ENCODE peak calls at places on chromosomes 5 and 9, in four cellular contexts. O is HepG2, L is HCT116, C is spleen. E is an unnamed sample.

GRCh38 chr5:148401604-148402003 is 17.8 kb downstream of the FBXO38 start:
- DNase-seq in O (no peak), L (no peak), C (no peak), E (no peak)

GRCh38 chr5:115459844-115460243 is 84.7 kb downstream of the FEM1C start:
- DNase-seq in O (no peak), L (peak), C (no peak), E (no peak)

GRCh38 chr5:142182840-142183239 is 74.3 kb downstream of the NDFIP1 start:
- DNase-seq in O (no peak), L (no peak), C (peak), E (no peak)

GRCh38 chr5:136192015-136192525 is 892 bp downstream of the SMIM32 start:
- DNase-seq in O (no peak), L (no peak), C (peak), E (no peak)

GRCh38 chr9:110031511-110032173 is 176.3 kb downstream of the C9orf152 start:
- DNase-seq in O (no peak), L (no peak), C (no peak), E (no peak)

GRCh38 chr5:447501-447900 is 4.5 kb downstream of the EXOC3 start:
- DNase-seq in O (no peak), L (no peak), C (peak), E (no peak)

GRCh38 chr5:4374866-4375265 is 765.3 kb upstream of the ADAMTS16 start:
- DNase-seq in O (no peak), L (no peak), C (no peak), E (no peak)

GRCh38 chr9:110142868-110143866 is 64.8 kb downstream of the C9orf152 start:
- DNase-seq in O (no peak), L (no peak), C (no peak), E (no peak)

GRCh38 chr5:34499001-34499734 is 157.0 kb upstream of the RAI14 start:
- DNase-seq in O (no peak), L (no peak), C (no peak), E (no peak)

GRCh38 chr5:133610489-133611356 is 1.6 kb downstream of the FSTL4 start:
- DNase-seq in O (peak), L (no peak), C (peak), E (peak)

GRCh38 chr9:36937951-36938350 is 96.1 kb downstream of the PAX5 start:
- DNase-seq in O (no peak), L (no peak), C (no peak), E (no peak)

GRCh38 chr5:175478008-175478383 is 364 bp upstream of the SFXN1 start:
- DNase-seq in O (no peak), L (no peak), C (no peak), E (no peak)

GRCh38 chr9:94918038-94918753 is 191.7 kb downstream of the AOPEP start:
- DNase-seq in O (peak), L (no peak), C (no peak), E (no peak)

GRCh38 chr5:67817652-67818051 is 397.9 kb upstream of the PIK3R1 start:
- DNase-seq in O (no peak), L (no peak), C (no peak), E (no peak)

GRCh38 chr5:84480873-84481637 is 96.4 kb upstream of the EDIL3 start:
- DNase-seq in O (no peak), L (no peak), C (no peak), E (no peak)

GRCh38 chr5:77777911-77778310 is 1.8 kb upstream of the TBCA start:
- DNase-seq in O (no peak), L (no peak), C (no peak), E (no peak)

GRCh38 chr9:91156451-91157234 is 205.1 kb downstream of the AUH start:
- DNase-seq in O (no peak), L (no peak), C (no peak), E (peak)

GRCh38 chr5:97004423-97005060 is 68.7 kb downstream of the LNPEP start:
- DNase-seq in O (no peak), L (no peak), C (no peak), E (no peak)

GRCh38 chr5:143352691-143353090 is 50.8 kb downstream of the NR3C1 start:
- DNase-seq in O (no peak), L (no peak), C (no peak), E (no peak)

GRCh38 chr5:9269024-9269423 is 276.9 kb downstream of the SEMA5A start:
- DNase-seq in O (no peak), L (no peak), C (no peak), E (no peak)

GRCh38 chr9:84138543-84138942 is 157.9 kb downstream of the RMI1 start:
- DNase-seq in O (no peak), L (no peak), C (no peak), E (no peak)

GRCh38 chr5:108233617-108234016 is 148.3 kb downstream of the FBXL17 start:
- DNase-seq in O (no peak), L (no peak), C (no peak), E (no peak)

GRCh38 chr9:133928248-133928764 is 63.8 kb downstream of the VAV2 start:
- DNase-seq in O (no peak), L (no peak), C (no peak), E (no peak)

GRCh38 chr9:650362-650761 is 191.1 kb upstream of the DMRT1 start:
- DNase-seq in O (no peak), L (no peak), C (no peak), E (no peak)

GRCh38 chr9:134785325-134786108 is 95.1 kb upstream of the FCN2 start:
- DNase-seq in O (no peak), L (no peak), C (peak), E (no peak)

GRCh38 chr5:144844086-144844485 is 673.4 kb downstream of the KCTD16 start:
- DNase-seq in O (no peak), L (no peak), C (no peak), E (no peak)

GRCh38 chr5:173907284-173907683 is 19.1 kb downstream of the CPEB4 start:
- DNase-seq in O (no peak), L (no peak), C (no peak), E (no peak)

GRCh38 chr5:172407861-172408260 is 46.5 kb downstream of the SH3PXD2B start:
- DNase-seq in O (no peak), L (no peak), C (no peak), E (no peak)

GRCh38 chr5:80204808-80205614 is 50.8 kb downstream of the SERINC5 start:
- DNase-seq in O (peak), L (no peak), C (no peak), E (peak)

GRCh38 chr9:111040494-111040893 is 2.2 kb upstream of the LPAR1 start:
- DNase-seq in O (no peak), L (no peak), C (no peak), E (no peak)

GRCh38 chr9:78606011-78606410 is 309.1 kb downstream of the PSAT1 start:
- DNase-seq in O (no peak), L (no peak), C (no peak), E (no peak)

GRCh38 chr5:145479271-145479670 is 355.9 kb downstream of the PRELID2 start:
- DNase-seq in O (no peak), L (no peak), C (no peak), E (no peak)

GRCh38 chr5:133870661-133871060 is 97.8 kb downstream of the C5orf15 start:
- DNase-seq in O (no peak), L (no peak), C (no peak), E (no peak)

GRCh38 chr9:134374301-134375010 is 48.2 kb downstream of the RXRA start:
- DNase-seq in O (no peak), L (no peak), C (no peak), E (no peak)

GRCh38 chr9:106639873-106640568 is 222.9 kb upstream of the ZNF462 start:
- DNase-seq in O (no peak), L (no peak), C (no peak), E (no peak)

GRCh38 chr5:40521925-40522324 is 157.8 kb upstream of the PTGER4 start:
- DNase-seq in O (no peak), L (no peak), C (no peak), E (no peak)

GRCh38 chr9:110153431-110153830 is 54.5 kb downstream of the C9orf152 start:
- DNase-seq in O (no peak), L (no peak), C (no peak), E (no peak)

GRCh38 chr9:86577420-86578333 is 223.5 kb upstream of the TUT7 start:
- DNase-seq in O (no peak), L (no peak), C (no peak), E (no peak)

GRCh38 chr9:101858026-101858425 is 119.6 kb upstream of the GRIN3A start:
- DNase-seq in O (no peak), L (no peak), C (no peak), E (no peak)
- TF ChIP-seq POLR2A in O (no peak), L (no peak), C (no peak), E (no peak)

DNA sequence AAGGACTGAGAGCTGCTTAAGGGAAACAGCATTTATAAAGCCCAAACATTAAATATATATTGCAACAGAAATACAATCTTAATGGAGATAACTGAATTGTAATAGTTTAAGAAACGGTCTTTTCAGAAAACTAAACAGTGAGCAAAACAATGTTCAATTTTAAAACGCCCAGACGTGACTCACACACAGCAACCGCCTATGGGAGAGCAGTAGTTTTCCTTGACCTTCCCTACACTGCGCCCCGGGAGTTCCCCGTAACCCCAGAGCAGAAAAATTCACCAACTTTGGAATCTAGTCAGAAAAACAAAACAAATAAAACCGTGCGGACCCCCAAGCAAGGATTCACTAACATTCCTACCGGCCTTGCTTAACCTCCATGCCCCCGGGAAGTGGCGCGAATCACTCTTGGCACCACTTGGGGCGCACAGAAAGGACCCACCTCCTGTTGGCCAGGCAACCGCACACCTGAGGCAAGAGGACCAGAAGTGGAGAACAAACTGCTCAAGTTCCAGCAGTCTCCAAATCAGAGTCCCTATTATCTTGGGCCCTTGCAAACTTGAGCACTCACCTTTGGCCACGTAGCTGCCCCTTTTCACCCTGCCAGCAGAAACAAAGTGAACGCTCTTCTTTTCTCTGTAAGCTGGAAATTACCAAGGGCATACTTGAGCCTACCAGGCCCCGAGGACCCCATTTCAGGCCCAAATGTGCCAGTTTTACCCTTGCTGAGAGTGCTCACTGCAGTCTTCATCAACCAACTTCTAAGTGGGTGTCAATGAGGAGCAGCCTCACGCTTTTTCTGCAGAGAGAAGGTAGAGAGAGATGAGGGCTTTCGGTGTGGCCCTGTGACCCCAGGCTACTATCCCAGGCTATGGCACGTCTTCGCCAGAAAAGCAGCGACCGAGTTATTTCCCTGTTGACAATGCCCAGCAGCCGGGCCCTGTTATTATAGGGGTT is 189.7 kb downstream of the MEF2C start:
- DNase-seq in O (no peak), L (no peak), C (peak), E (no peak)
- H3K4me3 ChIP-seq in O (no peak), L (no peak), C (no peak), E (no peak)

DNA sequence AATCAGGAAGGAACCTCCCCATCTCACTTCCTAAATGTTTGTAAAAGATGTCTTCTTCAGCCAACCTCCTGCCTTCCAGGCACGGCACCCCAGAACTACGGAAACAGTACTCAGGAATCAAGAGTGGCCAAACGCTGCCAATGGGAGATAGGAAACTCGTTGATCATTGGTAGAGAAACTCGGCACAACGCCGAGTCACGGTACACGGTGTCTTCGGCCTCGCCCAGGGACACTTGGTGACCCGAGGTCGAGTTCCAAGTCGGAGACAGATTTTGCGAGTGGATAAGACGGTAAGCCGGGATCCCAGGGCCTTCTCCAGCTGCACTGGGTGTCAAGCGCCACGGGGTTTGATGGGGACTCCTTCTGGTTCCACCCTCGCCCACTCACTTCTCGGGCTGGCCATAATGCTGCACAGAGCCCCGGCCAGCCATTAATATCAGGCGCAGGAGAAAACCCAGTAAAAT is 343 bp downstream of the KIAA0825 start:
- DNase-seq in O (peak), L (peak), C (no peak), E (peak)
- TF ChIP-seq POLR2AphosphoS5 in O (no peak), L (no peak), C (no peak), E (no peak)

GRCh38 chr9:128244443-128245226 is 31.2 kb downstream of the GOLGA2 start:
- DNase-seq in O (peak), L (no peak), C (peak), E (peak)
- TF ChIP-seq POLR2A in O (no peak), L (no peak), C (no peak), E (no peak)

DNA sequence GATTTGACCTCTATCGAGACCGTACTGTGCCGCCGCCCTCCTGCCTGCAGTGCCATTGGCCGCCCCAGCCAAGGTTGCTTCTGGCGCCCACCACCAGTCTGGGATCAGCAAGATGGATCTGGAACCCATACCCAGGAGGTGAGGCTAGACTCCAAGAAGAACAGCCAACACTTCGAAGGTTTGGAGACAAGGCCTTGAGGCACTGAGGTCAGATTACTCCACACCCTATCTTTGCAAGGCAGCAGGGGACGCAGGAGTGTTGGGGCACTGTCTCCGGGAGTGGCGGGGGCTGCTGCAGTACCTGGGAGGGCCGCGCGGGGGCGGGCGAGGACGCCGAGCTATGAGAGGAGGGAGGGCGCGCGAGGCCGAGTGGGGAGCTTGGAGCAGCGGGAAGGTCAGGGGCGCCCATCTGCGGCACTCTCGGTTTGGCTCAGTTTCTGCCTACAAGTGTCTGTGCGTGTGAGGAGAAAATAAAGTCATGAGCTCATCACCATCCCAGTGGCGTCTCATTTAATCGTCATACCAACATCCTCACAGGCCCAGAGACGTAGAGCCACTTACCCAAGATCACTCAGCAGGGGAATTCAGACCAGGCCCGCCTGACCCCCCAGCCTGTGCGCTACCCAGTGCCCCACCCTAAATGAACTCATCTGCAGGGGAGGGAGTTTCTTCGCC is 20.5 kb upstream of the PSD2 start:
- DNase-seq in O (peak), L (no peak), C (peak), E (peak)
- H3K4me3 ChIP-seq in O (no peak), L (no peak), C (no peak), E (no peak)

GRCh38 chr9:127754761-127755557 is 19.9 kb upstream of the TOR2A start:
- DNase-seq in O (no peak), L (no peak), C (no peak), E (no peak)
- TF ChIP-seq POLR2AphosphoS5 in O (no peak), L (no peak), C (no peak), E (no peak)

GRCh38 chr9:116686693-116687073 is 422 bp upstream of the TRIM32 start:
- DNase-seq in O (peak), L (no peak), C (no peak), E (no peak)

GRCh38 chr9:116689117-116689516 is 2.0 kb downstream of the TRIM32 start:
- DNase-seq in O (no peak), L (no peak), C (no peak), E (no peak)

GRCh38 chr9:116687762-116688160 is 656 bp downstream of the TRIM32 start:
- DNase-seq in O (no peak), L (no peak), C (no peak), E (no peak)

GRCh38 chr9:116686135-116686534 is 970 bp upstream of the TRIM32 start:
- DNase-seq in O (no peak), L (no peak), C (no peak), E (no peak)

DNA sequence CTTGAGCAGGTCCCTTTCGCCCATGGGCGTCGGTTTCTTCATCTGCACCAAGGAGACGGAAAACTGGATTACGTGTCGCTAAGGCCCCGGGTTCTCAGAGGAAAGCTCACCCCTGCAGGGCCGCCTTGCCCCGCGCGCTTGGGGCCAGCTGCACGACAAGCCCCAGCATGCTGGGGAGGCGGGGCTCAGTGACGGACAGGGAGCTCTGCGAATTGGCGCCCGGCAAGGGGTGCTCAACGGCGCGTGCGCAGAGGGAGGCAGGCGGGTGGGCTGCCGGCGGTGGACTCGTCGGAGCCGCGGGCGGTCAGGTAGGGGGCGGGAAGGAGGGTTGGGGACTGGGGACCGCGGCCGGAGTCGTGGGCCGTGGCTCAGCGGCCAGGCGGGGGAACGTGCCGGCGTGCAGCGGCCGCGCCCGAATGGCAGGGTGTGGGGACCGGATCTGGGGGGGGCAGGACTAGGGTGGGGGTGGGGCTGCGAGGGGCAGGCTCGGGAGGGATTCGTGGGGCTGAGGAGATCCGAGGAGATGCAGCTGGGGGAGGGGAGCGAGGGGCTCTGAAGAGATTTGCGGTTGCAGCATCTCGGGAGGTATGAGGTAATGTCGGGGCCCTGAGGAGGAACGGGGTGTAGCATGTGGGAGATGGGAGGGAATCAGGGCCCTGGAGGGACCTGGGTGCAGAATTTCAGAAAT is at the start of gene TRIM32:
- DNase-seq in O (peak), L (peak), C (peak), E (peak)
- TF ChIP-seq POLR2A in O (peak), L (peak), C (no peak), E (no peak)

GRCh38 chr5:169980418-169981053 is at the start of gene INSYN2B:
- DNase-seq in O (peak), L (peak), C (no peak), E (peak)
- H3K4me3 ChIP-seq in O (no peak), L (no peak), C (peak), E (peak)